ENCODE peak calls at places on chromosomes 11 and 22, in ten cellular contexts. O, Y, T, B, F, W, S, L, V and R are unnamed samples.

GRCh38 chr11:90874281-90874680 is 651.4 kb upstream of the CHORDC1 start:
- DNase-seq in O (no peak), Y (no peak), T (no peak), B (no peak), F (no peak), W (no peak), S (no peak), L (no peak), V (no peak), R (no peak)

GRCh38 chr11:100667449-100667848 is 19.6 kb upstream of the ARHGAP42 start:
- DNase-seq in O (no peak), Y (no peak), T (no peak), B (no peak), F (no peak), W (no peak), S (no peak), L (no peak), V (no peak), R (no peak)

GRCh38 chr11:58133329-58134076 is 8.2 kb upstream of the OR9I1 start:
- DNase-seq in O (no peak), Y (no peak), T (no peak), B (no peak), F (no peak), W (no peak), S (no peak), L (no peak), V (no peak), R (no peak)

GRCh38 chr11:115887727-115888126 is 383.5 kb upstream of the CADM1 start:
- DNase-seq in O (no peak), Y (no peak), T (no peak), B (no peak), F (no peak), W (no peak), S (no peak), L (no peak), V (no peak), R (no peak)

GRCh38 chr11:43119275-43119970 is 192.4 kb upstream of the API5 start:
- DNase-seq in O (no peak), Y (no peak), T (no peak), B (no peak), F (no peak), W (no peak), S (no peak), L (peak), V (no peak), R (no peak)

GRCh38 chr11:126194121-126194543 is 17.3 kb downstream of the RPUSD4 start:
- DNase-seq in O (peak), Y (no peak), T (peak), B (no peak), F (no peak), W (no peak), S (peak), L (peak), V (no peak), R (peak)

GRCh38 chr11:111694851-111695250 is 71.3 kb downstream of the PPP2R1B start:
- DNase-seq in O (no peak), Y (no peak), T (no peak), B (no peak), F (no peak), W (no peak), S (no peak), L (no peak), V (peak), R (no peak)

GRCh38 chr11:64340671-64341335 is 799 bp downstream of the CCDC88B start:
- DNase-seq in O (no peak), Y (no peak), T (peak), B (no peak), F (no peak), W (no peak), S (no peak), L (no peak), V (peak), R (peak)

GRCh38 chr11:33690290-33691050 is 10.2 kb downstream of the C11orf91 start:
- DNase-seq in O (peak), Y (peak), T (peak), B (peak), F (peak), W (no peak), S (peak), L (no peak), V (peak), R (no peak)

GRCh38 chr11:126528075-126528474 is 172.6 kb downstream of the ST3GAL4 start:
- DNase-seq in O (no peak), Y (no peak), T (no peak), B (peak), F (no peak), W (no peak), S (no peak), L (no peak), V (no peak), R (no peak)

GRCh38 chr22:40175571-40176105 is 2.1 kb upstream of the TNRC6B start:
- DNase-seq in O (no peak), Y (no peak), T (no peak), B (no peak), F (no peak), W (no peak), S (no peak), L (no peak), V (no peak), R (no peak)

GRCh38 chr11:110075087-110075821 is 17.9 kb upstream of the ZC3H12C start:
- DNase-seq in O (no peak), Y (no peak), T (peak), B (no peak), F (no peak), W (no peak), S (peak), L (peak), V (no peak), R (no peak)

GRCh38 chr11:120180571-120181445 is 30.0 kb upstream of the OAF start:
- DNase-seq in O (peak), Y (peak), T (peak), B (peak), F (no peak), W (no peak), S (no peak), L (peak), V (peak), R (no peak)

GRCh38 chr11:67120881-67121710 is 2.0 kb downstream of the KDM2A start:
- DNase-seq in O (no peak), Y (peak), T (peak), B (peak), F (no peak), W (no peak), S (peak), L (peak), V (no peak), R (peak)

GRCh38 chr11:85680897-85681296 is 5.1 kb downstream of the CCDC89 start:
- DNase-seq in O (no peak), Y (no peak), T (no peak), B (no peak), F (no peak), W (no peak), S (no peak), L (no peak), V (no peak), R (no peak)

DNA sequence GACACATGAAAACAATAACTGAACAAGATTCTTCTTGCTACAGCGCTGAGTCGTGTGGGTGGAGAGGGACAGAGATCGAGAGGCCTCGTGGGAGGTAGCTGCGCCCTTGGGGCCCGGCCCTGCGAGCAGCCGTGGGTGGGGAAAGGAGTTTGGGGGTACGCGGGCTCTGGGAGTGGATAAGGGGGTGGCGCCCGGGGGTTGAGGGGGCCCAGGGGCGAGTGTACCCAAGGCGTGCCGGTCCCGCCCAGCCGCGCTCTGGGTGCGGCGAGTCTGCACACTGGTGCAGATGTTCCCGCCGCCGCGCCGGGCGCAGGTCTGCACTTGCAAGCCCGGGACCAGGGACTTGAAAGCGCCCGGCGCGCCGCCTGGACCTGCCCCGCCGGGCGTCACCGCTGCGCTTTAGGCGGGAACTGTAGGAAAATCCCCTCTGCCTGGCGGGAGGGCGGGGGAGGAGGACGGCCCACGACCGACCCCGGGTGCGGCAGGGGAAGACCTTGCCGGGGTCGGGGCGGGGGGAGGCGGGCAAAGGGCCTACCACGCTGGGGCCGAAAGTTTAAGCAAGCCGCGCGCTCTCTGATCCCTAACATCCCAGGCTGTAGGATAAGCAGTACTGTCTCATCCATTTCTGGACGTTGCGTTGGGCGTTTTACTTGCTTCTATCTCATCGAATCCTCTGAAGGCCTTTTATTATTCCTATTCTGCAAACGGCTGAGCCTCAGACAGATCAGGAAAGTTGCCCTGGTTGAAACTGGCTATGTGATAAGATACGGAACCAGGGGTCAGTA is 1.4 kb upstream of the KREMEN1 start:
- DNase-seq in O (peak), Y (peak), T (peak), B (peak), F (no peak), W (peak), S (peak), L (peak), V (no peak), R (peak)
- TF ChIP-seq POLR2A in O (no peak), Y (no peak), T (no peak), B (no peak), F (no peak), W (no peak), S (no peak), L (no peak), V (no peak), R (peak)

GRCh38 chr22:38204784-38205183 is 3.0 kb downstream of the MAFF start:
- DNase-seq in O (no peak), Y (no peak), T (no peak), B (no peak), F (no peak), W (no peak), S (no peak), L (peak), V (no peak), R (no peak)

GRCh38 chr22:38205261-38206128 is 3.7 kb downstream of the MAFF start:
- DNase-seq in O (peak), Y (peak), T (peak), B (peak), F (no peak), W (peak), S (peak), L (no peak), V (peak), R (peak)

GRCh38 chr22:38203090-38203810 is 1.5 kb downstream of the MAFF start:
- DNase-seq in O (peak), Y (peak), T (peak), B (peak), F (no peak), W (peak), S (peak), L (no peak), V (no peak), R (peak)

GRCh38 chr22:38202437-38203089 is 769 bp downstream of the MAFF start:
- DNase-seq in O (peak), Y (peak), T (peak), B (peak), F (no peak), W (peak), S (peak), L (peak), V (peak), R (peak)

GRCh38 chr22:38203855-38204497 is 2.2 kb downstream of the MAFF start:
- DNase-seq in O (no peak), Y (no peak), T (no peak), B (peak), F (no peak), W (no peak), S (no peak), L (peak), V (no peak), R (no peak)
- TF ChIP-seq POLR2A in O (no peak), Y (no peak), T (no peak), B (no peak), F (no peak), W (no peak), S (no peak), L (no peak), V (no peak), R (no peak)

DNA sequence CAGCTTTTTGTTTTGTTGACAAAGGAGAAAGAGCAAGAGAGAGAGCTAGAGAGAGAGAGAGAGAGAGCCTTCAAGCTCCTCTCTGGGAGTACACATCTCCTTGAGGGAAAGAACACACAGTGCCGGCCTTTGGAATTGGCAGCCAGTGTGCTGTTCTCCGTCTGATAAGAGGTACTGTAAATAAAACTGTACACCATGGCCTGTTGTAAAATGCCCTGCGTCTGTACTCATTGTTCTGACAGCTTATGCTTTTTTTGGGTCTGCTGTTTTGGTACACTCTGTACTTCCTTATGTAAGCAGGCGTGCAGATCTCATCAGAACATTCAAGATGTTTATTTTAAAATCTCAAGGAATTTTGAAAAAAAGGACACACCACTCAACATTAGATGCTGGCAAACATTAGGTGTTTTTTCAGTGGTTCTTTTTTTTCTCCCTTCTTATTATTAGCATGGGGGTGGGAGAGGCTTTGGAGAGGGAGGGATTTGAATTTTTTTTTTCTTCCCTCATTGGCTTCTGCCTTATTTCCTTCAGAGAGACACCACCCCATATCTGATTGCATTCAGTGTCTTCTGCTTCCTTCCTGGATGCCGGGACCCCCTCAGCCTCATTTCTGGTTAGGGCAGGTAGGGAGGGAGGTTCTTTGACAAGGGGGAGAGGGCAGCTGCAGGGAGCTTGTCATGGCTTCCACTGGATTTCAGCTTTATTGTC is 116.8 kb upstream of the NNMT start:
- DNase-seq in O (peak), Y (peak), T (peak), B (peak), F (no peak), W (peak), S (peak), L (no peak), V (peak), R (peak)
- TF ChIP-seq POLR2A in O (peak), Y (no peak), T (no peak), B (peak), F (no peak), W (peak), S (no peak), L (no peak), V (no peak), R (peak)

GRCh38 chr11:83088965-83089364 is 17.3 kb upstream of the RAB30 start:
- DNase-seq in O (no peak), Y (no peak), T (no peak), B (no peak), F (no peak), W (no peak), S (no peak), L (peak), V (no peak), R (no peak)

GRCh38 chr11:83097671-83098070 is 26.0 kb upstream of the RAB30 start:
- DNase-seq in O (no peak), Y (no peak), T (no peak), B (no peak), F (no peak), W (no peak), S (no peak), L (no peak), V (no peak), R (no peak)

GRCh38 chr11:83087035-83087434 is 15.3 kb upstream of the RAB30 start:
- DNase-seq in O (no peak), Y (no peak), T (no peak), B (no peak), F (no peak), W (no peak), S (no peak), L (peak), V (no peak), R (no peak)

GRCh38 chr11:83093634-83094033 is 21.9 kb upstream of the RAB30 start:
- DNase-seq in O (no peak), Y (no peak), T (no peak), B (no peak), F (no peak), W (no peak), S (no peak), L (no peak), V (no peak), R (no peak)

GRCh38 chr11:83092488-83093384 is 21.0 kb upstream of the RAB30 start:
- DNase-seq in O (peak), Y (peak), T (no peak), B (no peak), F (peak), W (no peak), S (peak), L (no peak), V (no peak), R (peak)
- TF ChIP-seq POLR2A in O (no peak), Y (no peak), T (no peak), B (no peak), F (no peak), W (no peak), S (no peak), L (no peak), V (no peak), R (no peak)